ENCODE peak calls at places on chromosomes 16 and 17, in five cellular contexts. I is breast epithelium, B is PC-3, T is GM23248, V is lower lobe of right lung. H is an unnamed sample.

GRCh38 chr16:371729-372521 is 1.6 kb upstream of the MRPL28 start:
- DNase-seq in B (no peak), V (no peak), I (no peak), T (no peak), H (no peak)

GRCh38 chr17:77556408-77557068 is 402.0 kb upstream of the TNRC6C start:
- DNase-seq in T (no peak), B (no peak), V (no peak), I (no peak), H (no peak)

GRCh38 chr17:82974136-82974952 is 105.1 kb upstream of the METRNL start:
- DNase-seq in I (no peak), B (no peak), T (no peak), V (no peak), H (no peak)

GRCh38 chr17:33778505-33779398 is 476.3 kb upstream of the CCL2 start:
- DNase-seq in I (peak; percentile 20), B (peak; percentile 49), V (no peak), T (peak; percentile 70), H (no peak)

GRCh38 chr16:12120331-12120981 is 143.9 kb downstream of the SNX29 start:
- DNase-seq in B (no peak), T (no peak), I (no peak), V (no peak), H (no peak)

GRCh38 chr16:66189951-66190350 is 176.5 kb upstream of the CDH5 start:
- DNase-seq in T (peak; percentile 75), I (no peak), B (peak; percentile 50), V (no peak), H (no peak)

GRCh38 chr16:66357523-66357928 is 9.0 kb upstream of the CDH5 start:
- DNase-seq in T (peak; percentile 87), I (peak; percentile 56), V (no peak), B (peak; percentile 90), H (no peak)

GRCh38 chr17:6677158-6677831 is 25.7 kb downstream of the C17orf100 start:
- DNase-seq in B (no peak), I (no peak), T (peak; percentile 71), V (no peak), H (peak; percentile 75)

GRCh38 chr16:29170393-29171239 is 185.8 kb downstream of the LAT start:
- DNase-seq in V (no peak), B (no peak), T (no peak), I (no peak), H (no peak)

GRCh38 chr17:1965556-1966273 is 59.4 kb downstream of the RTN4RL1 start:
- DNase-seq in I (no peak), B (no peak), T (no peak), V (no peak), H (no peak)

H was measured in chondrocyte.